ENCODE peak calls at places on chromosomes 3 and 15, in eight cellular contexts. F is left ventricle myocardium inferior; J is heart left ventricle; P is CD8-positive, alpha-beta T cell; W is fibroblast of lung; T is cardiac muscle cell; Q is HCT116; X is uterus. O is an unnamed sample.
A peak's percentile ranks its signal among the peaks of the same experiment; 100 is the strongest.

GRCh38 chr15:51751687-51752683 is 588 bp downstream of the TMOD2 start:
- DNase-seq in X (peak; percentile 36), J (no peak), F (peak; percentile 31), W (peak; percentile 55), P (no peak), Q (no peak), T (peak; percentile 54), O (peak; percentile 43)

GRCh38 chr15:77064539-77065308 is 6.2 kb downstream of the TSPAN3 start:
- DNase-seq in X (no peak), Q (no peak), J (no peak), F (no peak), T (no peak), P (no peak), W (peak; percentile 75), O (peak; percentile 38)

GRCh38 chr15:44207643-44208042 is 12.6 kb upstream of the FRMD5 start:
- DNase-seq in X (no peak), T (peak; percentile 68), P (no peak), Q (no peak), F (no peak), J (no peak), W (peak; percentile 92), O (peak; percentile 79)

GRCh38 chr3:128496602-128497304 is 3.8 kb upstream of the GATA2 start:
- DNase-seq in T (peak; percentile 52), W (peak; percentile 69), X (peak; percentile 65), P (no peak), J (no peak), F (no peak), Q (no peak), O (no peak)

GRCh38 chr3:115436767-115437301 is 186.5 kb upstream of the GAP43 start:
- DNase-seq in Q (peak; percentile 24), J (no peak), T (peak; percentile 95), X (no peak), W (peak; percentile 97), P (no peak), F (no peak), O (peak; percentile 71)

GRCh38 chr3:66302288-66302687 is 81.5 kb downstream of the SLC25A26 start:
- DNase-seq in W (no peak), X (no peak), P (peak; percentile 55), Q (no peak), J (no peak), F (no peak), T (no peak), O (no peak)

GRCh38 chr3:175601521-175601920 is 742.4 kb downstream of the NAALADL2 start:
- DNase-seq in Q (no peak), F (no peak), P (no peak), T (no peak), W (peak; percentile 46), X (no peak), J (no peak), O (no peak)

GRCh38 chr15:63292771-63293170 is 15.4 kb downstream of the APH1B start:
- DNase-seq in W (peak; percentile 17), F (no peak), P (no peak), X (no peak), Q (no peak), T (peak; percentile 21), J (no peak), O (no peak)

GRCh38 chr15:79455943-79456342 is 23.8 kb downstream of the MINAR1 start:
- DNase-seq in X (no peak), J (no peak), Q (no peak), P (no peak), T (no peak), W (no peak), F (no peak), O (no peak)

GRCh38 chr3:177647876-177648275 is 450.6 kb upstream of the TBL1XR1 start:
- DNase-seq in J (no peak), X (no peak), P (no peak), T (no peak), W (no peak), Q (no peak), F (no peak), O (no peak)

GRCh38 chr3:38039101-38039898 is at the start of gene DLEC1:
- DNase-seq in W (peak; percentile 62), J (peak; percentile 84), P (peak; percentile 88), Q (no peak), T (peak; percentile 74), X (peak; percentile 52), F (peak; percentile 68), O (no peak)

GRCh38 chr3:141795719-141796435 is 32.7 kb downstream of the GRK7 start:
- DNase-seq in P (peak; percentile 55), Q (no peak), W (peak; percentile 7), X (peak; percentile 67), T (peak; percentile 55), F (peak; percentile 65), J (no peak), O (no peak)

GRCh38 chr3:141792495-141792894 is 29.3 kb downstream of the GRK7 start:
- DNase-seq in J (no peak), W (no peak), P (no peak), T (no peak), X (no peak), Q (no peak), F (no peak), O (no peak)

GRCh38 chr3:141795311-141795710 is 32.1 kb downstream of the GRK7 start:
- DNase-seq in X (no peak), P (no peak), Q (no peak), J (no peak), T (no peak), F (no peak), W (no peak), O (no peak)

GRCh38 chr3:141796436-141797166 is 33.4 kb downstream of the GRK7 start:
- DNase-seq in J (no peak), X (no peak), W (peak; percentile 85), Q (no peak), F (no peak), T (peak; percentile 57), P (peak; percentile 74), O (no peak)

GRCh38 chr3:141793476-141794260 is 30.5 kb downstream of the GRK7 start:
- DNase-seq in W (no peak), Q (no peak), X (no peak), J (no peak), P (no peak), T (no peak), F (no peak), O (no peak)
- TF ChIP-seq CTCF in W (no peak), Q (no peak), X (no peak), J (no peak), P (no peak), T (peak; percentile 25), F (no peak), O (no peak)

GRCh38 chr15:28022181-28022580 is 76.9 kb downstream of the OCA2 start:
- DNase-seq in X (no peak), P (no peak), J (no peak), F (no peak), W (no peak), Q (no peak), T (no peak), O (no peak)

GRCh38 chr15:28021281-28022039 is 77.7 kb downstream of the OCA2 start:
- DNase-seq in X (no peak), T (peak; percentile 68), W (peak; percentile 86), Q (peak; percentile 22), P (no peak), F (peak; percentile 25), J (no peak), O (peak; percentile 37)

GRCh38 chr15:28023422-28023821 is 75.7 kb downstream of the OCA2 start:
- DNase-seq in J (no peak), W (no peak), T (no peak), F (no peak), X (no peak), Q (no peak), P (no peak), O (no peak)

GRCh38 chr15:28023933-28024888 is 74.9 kb downstream of the OCA2 start:
- DNase-seq in F (no peak), P (no peak), W (no peak), J (no peak), X (no peak), T (no peak), Q (no peak), O (no peak)

GRCh38 chr15:28022961-28023360 is 76.2 kb downstream of the OCA2 start:
- DNase-seq in X (no peak), Q (no peak), T (no peak), P (no peak), W (no peak), F (no peak), J (no peak), O (no peak)
- H3K27ac ChIP-seq in X (no peak overlapping the region), Q (no peak overlapping the region), T (no peak overlapping the region), P (no peak overlapping the region), W (no peak overlapping the region), F (no peak overlapping the region), J (no peak overlapping the region), O (no peak overlapping the region)

GRCh38 chr3:1847571-1847970 is 251.1 kb upstream of the CNTN4 start:
- DNase-seq in W (no peak), Q (no peak), X (no peak), T (no peak), P (no peak), F (no peak), J (no peak), O (no peak)
- TF ChIP-seq CTCF in W (no peak), Q (no peak), X (no peak), T (no peak), P (no peak), F (no peak), J (no peak), O (no peak)

GRCh38 chr15:95770191-95770590 is 560.3 kb upstream of the NR2F2 start:
- DNase-seq in T (peak; percentile 32), X (no peak), F (no peak), W (peak; percentile 69), P (no peak), Q (no peak), J (no peak), O (peak; percentile 35)
- H3K27ac ChIP-seq in T (no peak overlapping the region), X (no peak overlapping the region), F (no peak overlapping the region), W (no peak overlapping the region), P (no peak overlapping the region), Q (no peak overlapping the region), J (no peak overlapping the region), O (no peak overlapping the region)

GRCh38 chr15:70111203-70112017 is 13.7 kb upstream of the TLE3 start:
- DNase-seq in J (peak; percentile 67), T (peak; percentile 94), W (peak; percentile 91), X (peak; percentile 81), F (peak; percentile 81), P (no peak), Q (peak; percentile 67), O (no peak)
- TF ChIP-seq CTCF in J (no peak), T (no peak), W (no peak), X (no peak), F (no peak), P (no peak), Q (no peak), O (no peak)

GRCh38 chr3:49812916-49813496 is 747 bp downstream of the UBA7 start:
- DNase-seq in J (no peak), X (no peak), P (no peak), W (no peak), F (no peak), Q (no peak), T (no peak), O (no peak)
- H3K27ac ChIP-seq in J (peak overlapping the region; percentile 92), X (peak overlapping the region; percentile 88), P (peak overlapping the region; percentile 62), W (peak overlapping the region; percentile 60), F (peak overlapping the region; percentile 88), Q (no peak overlapping the region), T (no peak overlapping the region), O (peak overlapping the region; percentile 72)

DNA sequence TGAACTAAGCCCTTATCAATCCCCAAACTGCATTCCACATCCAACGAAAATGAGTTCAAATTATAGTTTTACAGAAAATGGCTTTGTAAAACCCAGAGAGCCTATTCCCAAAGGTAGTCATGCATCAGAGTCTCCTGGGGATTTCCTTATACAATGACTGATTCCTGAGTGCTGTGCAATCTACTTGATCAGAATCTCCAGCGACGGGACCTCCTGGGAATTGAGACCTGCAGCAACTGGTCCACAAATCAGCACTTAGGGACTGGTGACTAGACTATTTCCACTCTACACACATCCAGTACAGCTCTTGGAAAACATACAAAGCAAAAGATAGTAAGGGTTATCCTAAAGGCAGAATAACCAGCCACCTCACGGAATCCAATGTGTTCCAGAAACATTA is 871.0 kb upstream of the CFAP20DC start:
- DNase-seq in X (no peak), P (no peak), T (no peak), W (no peak), F (no peak), J (no peak), Q (no peak), O (no peak)
- TF ChIP-seq CTCF in X (no peak), P (no peak), T (no peak), W (no peak), F (no peak), J (no peak), Q (no peak), O (no peak)